ENCODE peak calls at places on chromosomes 11 and 22, in six cellular contexts. P is C1 segment of cervical spinal cord, L is adipocyte, I is stomach, O is spleen, V is left kidney. Q is an unnamed sample.

GRCh38 chr11:44726278-44727113 is at the start of gene TSPAN18:
- DNase-seq in I (no peak), L (peak), P (no peak), V (peak), O (peak), Q (peak)

GRCh38 chr22:19184276-19184997 is 5.9 kb upstream of the SLC25A1 start:
- DNase-seq in I (no peak), V (no peak), L (no peak), P (no peak), O (no peak), Q (no peak)

GRCh38 chr11:111531687-111532364 is 8.7 kb upstream of the LAYN start:
- DNase-seq in V (no peak), L (peak), P (no peak), I (no peak), O (no peak), Q (peak)

GRCh38 chr22:22167791-22168189 is 76.8 kb upstream of the VPREB1 start:
- DNase-seq in L (no peak), P (no peak), I (no peak), V (peak), O (peak), Q (no peak)

GRCh38 chr11:7251836-7252682 is at the start of gene SYT9:
- DNase-seq in L (peak), V (peak), O (peak), I (peak), P (peak), Q (peak)

GRCh38 chr11:33869511-33870422 is 22.1 kb downstream of the LMO2 start:
- DNase-seq in V (peak), I (no peak), L (peak), P (no peak), O (peak), Q (peak)

GRCh38 chr11:2838676-2839075 is 46.9 kb downstream of the CDKN1C start:
- DNase-seq in O (no peak), P (no peak), I (no peak), L (no peak), V (no peak), Q (no peak)

GRCh38 chr11:38950882-38951281 is 2352.8 kb upstream of the RAG2 start:
- DNase-seq in O (no peak), I (no peak), V (no peak), P (no peak), L (no peak), Q (no peak)

GRCh38 chr11:67320011-67320410 is 16.7 kb downstream of the SSH3 start:
- DNase-seq in V (no peak), I (no peak), O (no peak), P (no peak), L (peak), Q (no peak)

GRCh38 chr11:126723665-126724045 is 276.9 kb downstream of the KIRREL3 start:
- DNase-seq in I (no peak), P (no peak), L (no peak), O (no peak), V (no peak), Q (no peak)

GRCh38 chr11:134679592-134679991 is 267.6 kb upstream of the B3GAT1 start:
- DNase-seq in L (no peak), P (no peak), O (no peak), V (no peak), I (no peak), Q (no peak)

GRCh38 chr11:85534806-85535205 is 92.3 kb downstream of the DLG2 start:
- DNase-seq in P (no peak), L (no peak), I (no peak), O (no peak), V (no peak), Q (no peak)

GRCh38 chr11:31643831-31644230 is 134.3 kb downstream of the ELP4 start:
- DNase-seq in O (no peak), V (no peak), P (no peak), L (peak), I (no peak), Q (no peak)

GRCh38 chr22:20578707-20579106 is 71.3 kb downstream of the MED15 start:
- DNase-seq in V (no peak), I (no peak), P (no peak), L (no peak), O (no peak), Q (no peak)

GRCh38 chr11:67483901-67484665 is 1.3 kb downstream of the AIP start:
- DNase-seq in L (no peak), I (no peak), P (no peak), O (no peak), V (peak), Q (no peak)

GRCh38 chr11:70542811-70543210 is 144.5 kb downstream of the CTTN start:
- DNase-seq in I (no peak), O (peak), P (no peak), V (no peak), L (no peak), Q (no peak)

GRCh38 chr22:47030143-47030641 is 267.7 kb downstream of the TBC1D22A start:
- DNase-seq in P (no peak), V (peak), L (no peak), I (no peak), O (no peak), Q (peak)

GRCh38 chr11:12517306-12517705 is 139.9 kb downstream of the PARVA start:
- DNase-seq in P (no peak), L (no peak), I (no peak), O (no peak), V (no peak), Q (no peak)

GRCh38 chr11:72583177-72583553 is 91.1 kb downstream of the PDE2A start:
- DNase-seq in V (no peak), O (peak), I (no peak), P (no peak), L (no peak), Q (no peak)

GRCh38 chr11:96082002-96082899 is 158.3 kb upstream of the MTMR2 start:
- DNase-seq in O (no peak), I (no peak), V (peak), P (no peak), L (no peak), Q (no peak)

GRCh38 chr11:64276653-64277431 is 7.6 kb downstream of the BAD start:
- DNase-seq in I (peak), O (no peak), V (no peak), P (no peak), L (no peak), Q (peak)

GRCh38 chr11:108859510-108859909 is 194.6 kb downstream of the DDX10 start:
- DNase-seq in O (no peak), L (no peak), V (no peak), I (no peak), P (no peak), Q (no peak)

GRCh38 chr22:47218671-47219070 is 456.2 kb downstream of the TBC1D22A start:
- DNase-seq in P (no peak), O (peak), V (no peak), L (no peak), I (peak), Q (no peak)

GRCh38 chr22:20319041-20319744 is 667 bp downstream of the DGCR6L start:
- DNase-seq in O (peak), V (peak), I (peak), L (peak), P (no peak), Q (peak)

GRCh38 chr11:70790671-70791300 is 392.5 kb downstream of the CTTN start:
- DNase-seq in P (no peak), O (no peak), V (no peak), L (no peak), I (no peak), Q (no peak)

GRCh38 chr11:100855466-100856067 is 168.5 kb downstream of the ARHGAP42 start:
- DNase-seq in P (no peak), V (peak), I (no peak), L (peak), O (no peak), Q (peak)

GRCh38 chr22:17077255-17077654 is 7.5 kb upstream of the IL17RA start:
- DNase-seq in I (no peak), V (no peak), O (no peak), L (peak), P (no peak), Q (peak)

GRCh38 chr11:58616594-58616993 is 5.9 kb upstream of the CNTF start:
- DNase-seq in I (no peak), P (no peak), V (no peak), L (peak), O (no peak), Q (peak)

GRCh38 chr11:64608636-64609035 is 17.6 kb downstream of the SLC22A12 start:
- DNase-seq in O (no peak), P (no peak), I (no peak), L (no peak), V (peak), Q (no peak)

GRCh38 chr11:85855341-85855656 is at the start of gene CCDC83:
- DNase-seq in V (no peak), O (no peak), P (peak), L (no peak), I (no peak), Q (no peak)

GRCh38 chr11:71542856-71543743 is 5.1 kb upstream of the KRTAP5-9 start:
- DNase-seq in I (no peak), O (no peak), P (no peak), V (peak), L (no peak), Q (no peak)

GRCh38 chr11:69587454-69588081 is 53.4 kb upstream of the CCND1 start:
- DNase-seq in P (no peak), I (no peak), V (no peak), O (no peak), L (peak), Q (peak)

GRCh38 chr22:39297490-39298193 is 21.8 kb downstream of the RPL3 start:
- DNase-seq in I (peak), P (no peak), O (no peak), L (no peak), V (no peak), Q (no peak)

GRCh38 chr22:38267086-38267485 is 5.7 kb downstream of the TMEM184B start:
- DNase-seq in P (no peak), L (no peak), O (no peak), V (no peak), I (no peak), Q (peak)

GRCh38 chr11:84396521-84396920 is 1110.4 kb upstream of the CCDC90B start:
- DNase-seq in I (no peak), L (no peak), O (no peak), P (no peak), V (no peak), Q (no peak)

GRCh38 chr22:25630446-25630845 is 66.0 kb downstream of the GRK3 start:
- DNase-seq in V (no peak), P (no peak), I (no peak), L (no peak), O (no peak), Q (peak)

Q was measured in AG20443.